ENCODE peak calls at places on chromosomes 3 and 15, in five cellular contexts. I is AG04450, W is mammary epithelial cell, S is lower lobe of right lung, D is OCI-LY7. G is an unnamed sample.

GRCh38 chr3:108486910-108487309 is 23.5 kb downstream of the MYH15 start:
- DNase-seq in I (no peak), W (peak; percentile 61), S (no peak), D (no peak), G (no peak)

GRCh38 chr3:127011270-127011992 is 28.5 kb downstream of the PLXNA1 start:
- DNase-seq in I (no peak), W (no peak), S (no peak), D (no peak), G (no peak)

GRCh38 chr3:128227507-128227906 is 74.2 kb downstream of the EEFSEC start:
- DNase-seq in I (no peak), W (no peak), S (no peak), D (no peak), G (no peak)

GRCh38 chr3:114231616-114232015 is 5.8 kb downstream of the ZNF80 start:
- DNase-seq in I (no peak), W (no peak), S (no peak), D (no peak), G (no peak)

GRCh38 chr3:155308831-155309230 is 15.3 kb upstream of the STRIT1 start:
- DNase-seq in I (no peak), W (peak; percentile 49), S (no peak), D (no peak), G (no peak)

GRCh38 chr15:72201346-72202029 is 3.9 kb upstream of the GRAMD2A start:
- DNase-seq in I (no peak), W (no peak), S (no peak), D (peak; percentile 33), G (no peak)

GRCh38 chr3:172201990-172202318 is 162.6 kb downstream of the FNDC3B start:
- DNase-seq in I (peak; percentile 87), W (peak; percentile 42), S (no peak), D (no peak), G (no peak)

GRCh38 chr3:171239757-171240503 is 213.4 kb upstream of the SLC2A2 start:
- DNase-seq in I (no peak), W (no peak), S (no peak), D (no peak), G (no peak)

DNA sequence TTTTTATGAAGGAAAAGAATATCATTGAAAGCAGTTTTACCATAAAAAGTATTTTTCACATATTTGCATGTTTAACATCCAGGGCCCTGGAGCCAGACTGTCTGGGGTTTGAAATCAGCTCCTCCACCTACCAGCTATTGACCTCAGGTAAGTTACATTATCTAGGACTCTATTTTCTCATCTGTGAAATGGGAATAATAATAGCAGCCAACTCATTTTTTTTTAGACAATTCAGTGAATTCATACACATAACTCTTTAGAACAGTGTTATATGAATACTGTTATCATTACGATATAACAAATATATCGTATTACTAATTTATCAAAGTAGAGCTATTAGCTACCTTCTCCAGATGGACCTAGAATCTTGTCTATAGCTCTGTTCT is 21.3 kb downstream of the MDFIC2 start:
- DNase-seq in I (no peak), W (no peak), S (no peak), D (no peak), G (no peak)
- H3K4me3 ChIP-seq in I (no peak overlapping the region), W (no peak overlapping the region), S (no peak overlapping the region), D (no peak overlapping the region), G (no peak overlapping the region)

GRCh38 chr3:119293761-119294401 is at the start of gene ARHGAP31:
- DNase-seq in I (peak; percentile 46), W (peak; percentile 45), S (peak; percentile 82), D (peak; percentile 70), G (peak; percentile 80)

GRCh38 chr3:119292666-119293065 is 1.5 kb upstream of the ARHGAP31 start:
- DNase-seq in I (no peak), W (no peak), S (no peak), D (peak; percentile 54), G (no peak)

GRCh38 chr3:119294889-119295769 is 946 bp downstream of the ARHGAP31 start:
- DNase-seq in I (no peak), W (peak; percentile 37), S (peak; percentile 53), D (peak; percentile 57), G (peak; percentile 60)

GRCh38 chr3:119294402-119294888 is 262 bp downstream of the ARHGAP31 start:
- DNase-seq in I (no peak), W (no peak), S (peak; percentile 86), D (peak; percentile 57), G (peak; percentile 96)

DNA sequence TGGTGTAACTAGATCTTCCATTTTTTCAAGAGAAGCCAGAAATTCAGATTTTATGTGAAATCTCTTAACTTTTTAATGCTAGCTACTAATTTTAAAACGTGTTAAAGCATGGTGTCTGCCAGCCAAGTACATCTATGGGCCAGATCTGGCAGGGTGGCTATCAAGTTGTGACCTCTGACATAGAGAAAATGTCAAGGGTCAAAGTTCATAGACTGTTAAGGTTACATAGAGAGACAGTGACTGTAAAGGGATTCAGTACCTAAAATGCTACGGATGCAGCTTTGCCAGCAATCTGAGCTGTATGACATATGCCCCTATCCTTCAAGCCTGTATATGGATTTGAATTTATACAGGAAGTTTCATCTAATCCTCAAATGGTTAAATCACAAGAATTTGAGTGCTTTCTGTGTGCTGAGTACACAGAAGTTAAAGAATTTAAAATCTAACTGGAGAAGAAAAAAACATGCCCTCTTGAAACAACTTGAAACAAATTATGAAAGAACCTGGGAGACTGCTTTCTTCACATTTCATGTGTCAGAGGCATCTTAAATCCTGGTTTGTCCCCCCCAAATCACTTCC is 989 bp upstream of the ARHGAP31 start:
- DNase-seq in I (no peak), W (no peak), S (no peak), D (no peak), G (no peak)
- H3K4me3 ChIP-seq in I (peak overlapping the region; percentile 89), W (peak overlapping the region; percentile 69), S (peak overlapping the region; percentile 72), D (peak overlapping the region; percentile 71), G (peak overlapping the region; percentile 88)

GRCh38 chr3:165875644-165876043 is 38.4 kb upstream of the BCHE start:
- DNase-seq in I (no peak), W (no peak), S (no peak), D (no peak), G (no peak)

GRCh38 chr3:165874663-165875489 is 37.7 kb upstream of the BCHE start:
- DNase-seq in I (no peak), W (no peak), S (no peak), D (no peak), G (peak; percentile 30)
- H3K4me3 ChIP-seq in I (no peak overlapping the region), W (no peak overlapping the region), S (no peak overlapping the region), D (no peak overlapping the region), G (no peak overlapping the region)

GRCh38 chr3:36381311-36381956 is 1.1 kb downstream of the STAC start:
- DNase-seq in I (no peak), W (no peak), S (no peak), D (no peak), G (no peak)
- H3K4me3 ChIP-seq in I (peak overlapping the region; percentile 60), W (peak overlapping the region; percentile 81), S (peak overlapping the region; percentile 59), D (no peak overlapping the region), G (peak overlapping the region; percentile 51)

DNA sequence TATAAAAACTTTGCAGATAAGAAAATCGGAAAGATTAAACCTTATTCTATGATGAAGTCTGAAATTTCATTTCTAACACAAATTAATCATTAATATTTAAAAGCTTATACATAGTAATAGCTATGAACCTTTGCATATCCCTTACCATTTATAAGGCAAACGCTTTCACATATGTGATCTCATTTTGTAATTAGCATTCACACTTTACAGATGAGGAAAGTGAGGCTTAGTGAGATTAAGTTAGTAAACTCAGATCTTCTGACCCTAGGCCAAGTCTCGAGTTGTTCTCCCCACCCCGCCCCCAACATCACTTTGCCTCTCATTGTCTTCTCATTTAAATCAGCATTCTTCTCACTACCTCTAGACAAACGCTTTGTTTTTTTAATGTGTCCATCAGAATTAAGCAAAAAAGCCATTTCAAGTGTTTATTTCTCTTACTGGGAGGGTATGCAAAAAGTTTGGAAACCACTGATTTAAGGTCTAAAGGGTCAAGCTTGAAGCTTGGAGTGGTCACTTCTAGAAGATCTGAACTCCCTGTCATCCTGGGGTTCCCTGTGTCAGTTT is 172.9 kb upstream of the BCL6 start:
- DNase-seq in I (no peak), W (no peak), S (no peak), D (no peak), G (no peak)
- H3K4me3 ChIP-seq in I (no peak overlapping the region), W (no peak overlapping the region), S (no peak overlapping the region), D (peak overlapping the region; percentile 44), G (no peak overlapping the region)

GRCh38 chr15:54045397-54045796 is 67.2 kb downstream of the UNC13C start:
- DNase-seq in I (no peak), W (no peak), S (no peak), D (no peak), G (no peak)

GRCh38 chr15:54046093-54046492 is 67.9 kb downstream of the UNC13C start:
- DNase-seq in I (no peak), W (no peak), S (no peak), D (no peak), G (no peak)
- H3K4me3 ChIP-seq in I (no peak overlapping the region), W (no peak overlapping the region), S (no peak overlapping the region), D (no peak overlapping the region), G (no peak overlapping the region)

GRCh38 chr3:98657429-98657828 is 64.0 kb upstream of the CPOX start:
- DNase-seq in I (no peak), W (peak; percentile 24), S (peak; percentile 83), D (no peak), G (peak; percentile 90)

DNA sequence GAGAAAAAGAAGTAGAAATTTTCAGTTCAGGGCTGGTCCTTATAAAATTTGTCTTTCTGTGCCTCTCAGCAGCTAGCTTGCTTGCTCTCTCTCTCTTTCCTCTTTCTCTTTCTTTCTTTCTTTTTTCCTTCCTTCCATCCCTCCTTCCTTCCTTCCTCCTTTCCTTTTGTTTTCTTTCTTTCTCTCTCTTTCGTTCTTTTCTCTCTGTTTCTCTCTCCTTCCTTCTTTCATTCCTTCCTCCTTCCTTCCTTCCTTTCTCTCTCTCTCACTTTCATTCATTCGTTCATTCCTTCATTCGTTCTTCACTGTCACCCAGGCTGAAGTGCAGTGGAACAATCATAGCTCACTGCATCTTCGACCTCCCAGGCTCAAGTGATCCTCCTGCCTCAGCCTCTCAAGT is 69.3 kb upstream of the CPOX start:
- DNase-seq in I (no peak), W (no peak), S (no peak), D (no peak), G (no peak)
- H3K4me3 ChIP-seq in I (no peak overlapping the region), W (no peak overlapping the region), S (no peak overlapping the region), D (no peak overlapping the region), G (no peak overlapping the region)

GRCh38 chr3:190614466-190615384 is 100.8 kb downstream of the IL1RAP start:
- DNase-seq in I (no peak), W (no peak), S (no peak), D (no peak), G (no peak)
- H3K4me3 ChIP-seq in I (no peak overlapping the region), W (no peak overlapping the region), S (no peak overlapping the region), D (no peak overlapping the region), G (no peak overlapping the region)

G was measured in left lung.